ENCODE peak calls at places on chromosome 15, in five cellular contexts. V is NAMALWA; D is T-helper 2 cell; S is naive thymus-derived CD8-positive, alpha-beta T cell; R is stimulated activated CD8-positive, alpha-beta memory T cell treated with anti-CD3 and anti-CD28 coated beads, Interleukin-7, amount 100 ng/mL, for 1 hour. O is an unnamed sample.

GRCh38 chr15:35753486-35753885 is 207.5 kb upstream of the DPH6 start:
- DNase-seq in V (no peak), D (no peak), S (no peak), R (no peak), O (no peak)

GRCh38 chr15:56679247-56679646 is 54.1 kb downstream of the ZNF280D start:
- DNase-seq in V (no peak), D (no peak), S (no peak), R (no peak), O (no peak)

GRCh38 chr15:48963524-48964113 is at the start of gene SHC4:
- DNase-seq in V (peak; percentile 8), D (no peak), S (peak; percentile 13), R (no peak), O (peak; percentile 74)

GRCh38 chr15:55791576-55792400 is 48.8 kb upstream of the PRTG start:
- DNase-seq in V (no peak), D (no peak), S (no peak), R (no peak), O (peak; percentile 88)

GRCh38 chr15:82823049-82823448 is 13.6 kb downstream of the WHAMM start:
- DNase-seq in V (no peak), D (no peak), S (no peak), R (no peak), O (no peak)

GRCh38 chr15:95503107-95503506 is 827.4 kb upstream of the NR2F2 start:
- DNase-seq in V (no peak), D (no peak), S (no peak), R (no peak), O (no peak)

GRCh38 chr15:65801229-65801813 is 9.2 kb upstream of the DENND4A start:
- DNase-seq in V (no peak), D (no peak), S (no peak), R (no peak), O (no peak)

GRCh38 chr15:40313531-40314398 is 6.0 kb upstream of the PLCB2 start:
- DNase-seq in V (peak; percentile 64), D (peak; percentile 59), S (peak; percentile 68), R (no peak), O (no peak)

GRCh38 chr15:70149667-70150404 is 52.1 kb upstream of the TLE3 start:
- DNase-seq in V (no peak), D (no peak), S (no peak), R (no peak), O (no peak)

GRCh38 chr15:67183443-67184169 is 70.9 kb downstream of the AAGAB start:
- DNase-seq in V (no peak), D (no peak), S (no peak), R (no peak), O (peak; percentile 51)

GRCh38 chr15:77642793-77643430 is 10.2 kb upstream of the LINGO1 start:
- DNase-seq in V (no peak), D (no peak), S (no peak), R (no peak), O (no peak)

GRCh38 chr15:66284276-66284675 is 9.1 kb upstream of the DIS3L start:
- DNase-seq in V (no peak), D (no peak), S (no peak), R (no peak), O (no peak)

GRCh38 chr15:98649996-98650870 is 1.9 kb downstream of the IGF1R start:
- DNase-seq in V (no peak), D (peak; percentile 78), S (peak; percentile 70), R (no peak), O (no peak)

GRCh38 chr15:75591655-75592364 is 12.7 kb upstream of the PTPN9 start:
- DNase-seq in V (no peak), D (no peak), S (no peak), R (no peak), O (no peak)

GRCh38 chr15:69446947-69447346 is 5.7 kb upstream of the RPLP1 start:
- DNase-seq in V (no peak), D (no peak), S (no peak), R (no peak), O (no peak)

GRCh38 chr15:69126054-69126469 is 34.4 kb upstream of the GLCE start:
- DNase-seq in V (no peak), D (no peak), S (no peak), R (no peak), O (no peak)

GRCh38 chr15:70480196-70480856 is 283.0 kb downstream of the UACA start:
- DNase-seq in V (no peak), D (peak; percentile 72), S (peak; percentile 38), R (peak; percentile 31), O (no peak)

GRCh38 chr15:89115547-89115946 is 27.3 kb downstream of the ABHD2 start:
- DNase-seq in V (no peak), D (no peak), S (no peak), R (no peak), O (no peak)

GRCh38 chr15:82538961-82539689 is 1.1 kb downstream of the RPS17 start:
- DNase-seq in V (peak; percentile 19), D (no peak), S (no peak), R (no peak), O (no peak)

GRCh38 chr15:99983171-99983891 is 250.1 kb upstream of the LYSMD4 start:
- DNase-seq in V (no peak), D (no peak), S (no peak), R (no peak), O (no peak)

GRCh38 chr15:39919396-39919739 is 698 bp downstream of the GPR176 start:
- DNase-seq in V (no peak), D (no peak), S (no peak), R (no peak), O (no peak)

GRCh38 chr15:57390583-57390982 is 14.3 kb downstream of the CGNL1 start:
- DNase-seq in V (no peak), D (no peak), S (no peak), R (no peak), O (no peak)

GRCh38 chr15:61256231-61256630 is 27.1 kb upstream of the RORA start:
- DNase-seq in V (no peak), D (no peak), S (no peak), R (no peak), O (peak; percentile 19)

GRCh38 chr15:77547801-77548607 is 84.7 kb downstream of the LINGO1 start:
- DNase-seq in V (no peak), D (no peak), S (no peak), R (no peak), O (no peak)

GRCh38 chr15:62275818-62276217 is 110.7 kb upstream of the C2CD4B start:
- DNase-seq in V (no peak), D (no peak), S (no peak), R (no peak), O (no peak)

GRCh38 chr15:88383354-88383753 is 83.8 kb downstream of the MRPL46 start:
- DNase-seq in V (no peak), D (no peak), S (no peak), R (no peak), O (no peak)

GRCh38 chr15:101200181-101200580 is 51.7 kb downstream of the CHSY1 start:
- DNase-seq in V (no peak), D (no peak), S (no peak), R (no peak), O (no peak)

GRCh38 chr15:78418239-78418638 is 19.8 kb upstream of the IREB2 start:
- DNase-seq in V (no peak), D (no peak), S (no peak), R (no peak), O (no peak)

GRCh38 chr15:25527118-25527517 is 88.3 kb upstream of the UBE3A start:
- DNase-seq in V (no peak), D (no peak), S (no peak), R (no peak), O (no peak)

GRCh38 chr15:68794869-68795268 is 25.8 kb downstream of the ANP32A start:
- DNase-seq in V (no peak), D (no peak), S (no peak), R (no peak), O (no peak)

GRCh38 chr15:71812966-71813722 is 2.8 kb downstream of the NR2E3 start:
- DNase-seq in V (no peak), D (no peak), S (no peak), R (no peak), O (no peak)

GRCh38 chr15:52082197-52083036 is 30.2 kb downstream of the BCL2L10 start:
- DNase-seq in V (peak; percentile 19), D (no peak), S (no peak), R (no peak), O (no peak)

GRCh38 chr15:52783929-52784798 is 6.0 kb downstream of the ONECUT1 start:
- DNase-seq in V (peak; percentile 25), D (no peak), S (no peak), R (peak; percentile 7), O (no peak)

GRCh38 chr15:71716990-71717389 is 93.4 kb upstream of the NR2E3 start:
- DNase-seq in V (no peak), D (no peak), S (no peak), R (no peak), O (peak; percentile 10)

GRCh38 chr15:63583027-63583426 is 14.2 kb upstream of the FBXL22 start:
- DNase-seq in V (no peak), D (no peak), S (no peak), R (no peak), O (peak; percentile 68)

GRCh38 chr15:62456011-62456920 is 291.2 kb upstream of the C2CD4B start:
- DNase-seq in V (no peak), D (no peak), S (no peak), R (no peak), O (no peak)

GRCh38 chr15:67850995-67851535 is 11.2 kb upstream of the RNU6-1 start:
- DNase-seq in V (no peak), D (no peak), S (no peak), R (no peak), O (no peak)

GRCh38 chr15:54803987-54804386 is 392.8 kb downstream of the RSL24D1 start:
- DNase-seq in V (no peak), D (no peak), S (no peak), R (no peak), O (no peak)

GRCh38 chr15:78049691-78050440 is 27.6 kb downstream of the TBC1D2B start:
- DNase-seq in V (no peak), D (peak; percentile 47), S (peak; percentile 52), R (no peak), O (peak; percentile 76)

GRCh38 chr15:34708422-34708821 is 46.4 kb downstream of the GJD2 start:
- DNase-seq in V (peak; percentile 56), D (no peak), S (no peak), R (no peak), O (no peak)